ENCODE peak calls at places on chromosomes 13 and 19, in nine cellular contexts. One of them, this sample, is unnamed.

GRCh38 chr19:30719991-30720329 is 347.8 kb downstream of the ZNF536 start:
- DNase-seq in BE2C: peak; percentile 44
- DNase-seq in GM12865: no peak
- DNase-seq in sigmoid colon: no peak
- DNase-seq in choroid plexus epithelial cell: no peak
- DNase-seq in spleen: no peak
- DNase-seq in pancreas: no peak
- DNase-seq in mucosa of descending colon: no peak
- DNase-seq in heart left ventricle: peak; percentile 33
- DNase-seq in this sample: peak; percentile 13

GRCh38 chr13:52711277-52711676 is 28.3 kb downstream of the CNMD start:
- DNase-seq in BE2C: no peak
- DNase-seq in GM12865: no peak
- DNase-seq in sigmoid colon: no peak
- DNase-seq in choroid plexus epithelial cell: no peak
- DNase-seq in spleen: no peak
- DNase-seq in pancreas: no peak
- DNase-seq in mucosa of descending colon: no peak
- DNase-seq in heart left ventricle: no peak
- DNase-seq in this sample: no peak

GRCh38 chr19:6393982-6394412 is 1.0 kb upstream of the GTF2F1 start:
- DNase-seq in BE2C: no peak
- DNase-seq in GM12865: no peak
- DNase-seq in sigmoid colon: no peak
- DNase-seq in choroid plexus epithelial cell: no peak
- DNase-seq in spleen: no peak
- DNase-seq in pancreas: no peak
- DNase-seq in mucosa of descending colon: no peak
- DNase-seq in heart left ventricle: no peak
- DNase-seq in this sample: no peak

GRCh38 chr13:56020425-56020824 is 1120.3 kb upstream of the PRR20A start:
- DNase-seq in BE2C: no peak
- DNase-seq in GM12865: no peak
- DNase-seq in sigmoid colon: no peak
- DNase-seq in choroid plexus epithelial cell: no peak
- DNase-seq in spleen: no peak
- DNase-seq in pancreas: no peak
- DNase-seq in mucosa of descending colon: no peak
- DNase-seq in heart left ventricle: no peak
- DNase-seq in this sample: no peak

GRCh38 chr19:38047048-38047435 is 140.0 kb downstream of the SIPA1L3 start:
- DNase-seq in BE2C: no peak
- DNase-seq in GM12865: peak; percentile 71
- DNase-seq in sigmoid colon: no peak
- DNase-seq in choroid plexus epithelial cell: no peak
- DNase-seq in spleen: no peak
- DNase-seq in pancreas: no peak
- DNase-seq in mucosa of descending colon: no peak
- DNase-seq in heart left ventricle: no peak
- DNase-seq in this sample: no peak

GRCh38 chr19:4267101-4267900 is 11.8 kb upstream of the SHD start:
- DNase-seq in BE2C: peak; percentile 83
- DNase-seq in GM12865: peak; percentile 74
- DNase-seq in sigmoid colon: no peak
- DNase-seq in choroid plexus epithelial cell: peak; percentile 60
- DNase-seq in spleen: peak; percentile 85
- DNase-seq in pancreas: peak; percentile 62
- DNase-seq in mucosa of descending colon: peak; percentile 72
- DNase-seq in heart left ventricle: no peak
- DNase-seq in this sample: peak; percentile 70

GRCh38 chr19:21321996-21322395 is 7.2 kb downstream of the ZNF708 start:
- DNase-seq in BE2C: no peak
- DNase-seq in GM12865: no peak
- DNase-seq in sigmoid colon: no peak
- DNase-seq in choroid plexus epithelial cell: peak; percentile 8
- DNase-seq in spleen: no peak
- DNase-seq in pancreas: no peak
- DNase-seq in mucosa of descending colon: no peak
- DNase-seq in heart left ventricle: no peak
- DNase-seq in this sample: peak; percentile 21

GRCh38 chr13:49217962-49218492 is 2.1 kb upstream of the MLNR start:
- DNase-seq in BE2C: no peak
- DNase-seq in GM12865: no peak
- DNase-seq in sigmoid colon: no peak
- DNase-seq in choroid plexus epithelial cell: no peak
- DNase-seq in spleen: no peak
- DNase-seq in pancreas: no peak
- DNase-seq in mucosa of descending colon: no peak
- DNase-seq in heart left ventricle: no peak
- DNase-seq in this sample: no peak

GRCh38 chr13:21884965-21885567 is 214.2 kb downstream of the FGF9 start:
- DNase-seq in BE2C: no peak
- DNase-seq in GM12865: peak; percentile 56
- DNase-seq in sigmoid colon: no peak
- DNase-seq in choroid plexus epithelial cell: no peak
- DNase-seq in spleen: no peak
- DNase-seq in pancreas: no peak
- DNase-seq in mucosa of descending colon: no peak
- DNase-seq in heart left ventricle: no peak
- DNase-seq in this sample: no peak

GRCh38 chr13:71378992-71379905 is 487.8 kb downstream of the DACH1 start:
- DNase-seq in BE2C: no peak
- DNase-seq in GM12865: no peak
- DNase-seq in sigmoid colon: no peak
- DNase-seq in choroid plexus epithelial cell: peak; percentile 47
- DNase-seq in spleen: no peak
- DNase-seq in pancreas: no peak
- DNase-seq in mucosa of descending colon: no peak
- DNase-seq in heart left ventricle: no peak
- DNase-seq in this sample: peak; percentile 61

GRCh38 chr19:22595422-22595821 is 38.7 kb upstream of the ZNF492 start:
- DNase-seq in BE2C: no peak
- DNase-seq in GM12865: no peak
- DNase-seq in sigmoid colon: no peak
- DNase-seq in choroid plexus epithelial cell: no peak
- DNase-seq in spleen: no peak
- DNase-seq in pancreas: no peak
- DNase-seq in mucosa of descending colon: no peak
- DNase-seq in heart left ventricle: no peak
- DNase-seq in this sample: no peak

GRCh38 chr13:53238241-53238640 is 209.6 kb downstream of the OLFM4 start:
- DNase-seq in BE2C: no peak
- DNase-seq in GM12865: no peak
- DNase-seq in sigmoid colon: no peak
- DNase-seq in choroid plexus epithelial cell: no peak
- DNase-seq in spleen: no peak
- DNase-seq in pancreas: no peak
- DNase-seq in mucosa of descending colon: no peak
- DNase-seq in heart left ventricle: no peak
- DNase-seq in this sample: no peak

GRCh38 chr13:25847145-25847544 is 204.7 kb downstream of the SHISA2 start:
- DNase-seq in BE2C: no peak
- DNase-seq in GM12865: peak; percentile 31
- DNase-seq in sigmoid colon: no peak
- DNase-seq in choroid plexus epithelial cell: no peak
- DNase-seq in spleen: no peak
- DNase-seq in pancreas: no peak
- DNase-seq in mucosa of descending colon: no peak
- DNase-seq in heart left ventricle: no peak
- DNase-seq in this sample: no peak

GRCh38 chr13:49472186-49472585 is 23.6 kb upstream of the PHF11 start:
- DNase-seq in BE2C: no peak
- DNase-seq in GM12865: no peak
- DNase-seq in sigmoid colon: no peak
- DNase-seq in choroid plexus epithelial cell: no peak
- DNase-seq in spleen: no peak
- DNase-seq in pancreas: no peak
- DNase-seq in mucosa of descending colon: no peak
- DNase-seq in heart left ventricle: no peak
- DNase-seq in this sample: no peak

GRCh38 chr13:32587014-32587773 is 942 bp downstream of the PDS5B start:
- DNase-seq in BE2C: peak; percentile 85
- DNase-seq in GM12865: peak; percentile 74
- DNase-seq in sigmoid colon: peak; percentile 89
- DNase-seq in choroid plexus epithelial cell: peak; percentile 76
- DNase-seq in spleen: peak; percentile 92
- DNase-seq in pancreas: peak; percentile 58
- DNase-seq in mucosa of descending colon: peak; percentile 79
- DNase-seq in heart left ventricle: peak; percentile 80
- DNase-seq in this sample: peak; percentile 73

GRCh38 chr19:52646571-52647222 is 8.5 kb upstream of the ZNF83 start:
- DNase-seq in BE2C: no peak
- DNase-seq in GM12865: no peak
- DNase-seq in sigmoid colon: no peak
- DNase-seq in choroid plexus epithelial cell: no peak
- DNase-seq in spleen: no peak
- DNase-seq in pancreas: no peak
- DNase-seq in mucosa of descending colon: no peak
- DNase-seq in heart left ventricle: no peak
- DNase-seq in this sample: no peak

GRCh38 chr19:34778342-34778741 is 5.3 kb upstream of the ZNF599 start:
- DNase-seq in BE2C: no peak
- DNase-seq in GM12865: no peak
- DNase-seq in sigmoid colon: no peak
- DNase-seq in choroid plexus epithelial cell: no peak
- DNase-seq in spleen: no peak
- DNase-seq in pancreas: no peak
- DNase-seq in mucosa of descending colon: no peak
- DNase-seq in heart left ventricle: no peak
- DNase-seq in this sample: no peak

GRCh38 chr19:13022111-13022858 is 27.0 kb downstream of the NFIX start:
- DNase-seq in BE2C: no peak
- DNase-seq in GM12865: peak; percentile 56
- DNase-seq in sigmoid colon: peak; percentile 87
- DNase-seq in choroid plexus epithelial cell: no peak
- DNase-seq in spleen: no peak
- DNase-seq in pancreas: no peak
- DNase-seq in mucosa of descending colon: no peak
- DNase-seq in heart left ventricle: no peak
- DNase-seq in this sample: peak; percentile 51

GRCh38 chr13:112738606-112739005 is 48.8 kb downstream of the ATP11A start:
- DNase-seq in BE2C: no peak
- DNase-seq in GM12865: no peak
- DNase-seq in sigmoid colon: no peak
- DNase-seq in choroid plexus epithelial cell: no peak
- DNase-seq in spleen: peak; percentile 21
- DNase-seq in pancreas: no peak
- DNase-seq in mucosa of descending colon: no peak
- DNase-seq in heart left ventricle: no peak
- DNase-seq in this sample: no peak

GRCh38 chr13:75566658-75567057 is 17.1 kb downstream of the UCHL3 start:
- DNase-seq in BE2C: no peak
- DNase-seq in GM12865: no peak
- DNase-seq in sigmoid colon: no peak
- DNase-seq in choroid plexus epithelial cell: peak; percentile 74
- DNase-seq in spleen: no peak
- DNase-seq in pancreas: no peak
- DNase-seq in mucosa of descending colon: no peak
- DNase-seq in heart left ventricle: no peak
- DNase-seq in this sample: peak; percentile 82
- TF ChIP-seq CTCF in BE2C: peak; percentile 22
- TF ChIP-seq CTCF in GM12865: peak; percentile 14
- TF ChIP-seq CTCF in sigmoid colon: no peak
- TF ChIP-seq CTCF in choroid plexus epithelial cell: peak; percentile 53
- TF ChIP-seq CTCF in spleen: no peak
- TF ChIP-seq CTCF in pancreas: no peak
- TF ChIP-seq CTCF in mucosa of descending colon: no peak
- TF ChIP-seq CTCF in heart left ventricle: no peak
- TF ChIP-seq CTCF in this sample: peak; percentile 37

GRCh38 chr13:57631607-57632275 is at the start of gene PCDH17:
- DNase-seq in BE2C: peak; percentile 75
- DNase-seq in GM12865: no peak
- DNase-seq in sigmoid colon: no peak
- DNase-seq in choroid plexus epithelial cell: peak; percentile 38
- DNase-seq in spleen: peak; percentile 73
- DNase-seq in pancreas: peak; percentile 27
- DNase-seq in mucosa of descending colon: no peak
- DNase-seq in heart left ventricle: peak; percentile 69
- DNase-seq in this sample: peak; percentile 44
- H3K4me3 ChIP-seq in BE2C: peak within 1 kb of the TSS; percentile 86
- H3K4me3 ChIP-seq in GM12865: no peak within 1 kb of the TSS
- H3K4me3 ChIP-seq in sigmoid colon: peak within 1 kb of the TSS; percentile 51
- H3K4me3 ChIP-seq in choroid plexus epithelial cell: peak within 1 kb of the TSS; percentile 50
- H3K4me3 ChIP-seq in spleen: peak within 1 kb of the TSS; percentile 64
- H3K4me3 ChIP-seq in pancreas: peak within 1 kb of the TSS; percentile 47
- H3K4me3 ChIP-seq in mucosa of descending colon: no peak within 1 kb of the TSS
- H3K4me3 ChIP-seq in heart left ventricle: peak within 1 kb of the TSS; percentile 71
- H3K4me3 ChIP-seq in this sample: peak within 1 kb of the TSS; percentile 48

GRCh38 chr13:29885967-29886366 is 35.5 kb upstream of the UBL3 start:
- DNase-seq in BE2C: no peak
- DNase-seq in GM12865: no peak
- DNase-seq in sigmoid colon: no peak
- DNase-seq in choroid plexus epithelial cell: no peak
- DNase-seq in spleen: no peak
- DNase-seq in pancreas: no peak
- DNase-seq in mucosa of descending colon: no peak
- DNase-seq in heart left ventricle: no peak
- DNase-seq in this sample: no peak
- TF ChIP-seq CTCF in BE2C: no peak
- TF ChIP-seq CTCF in GM12865: no peak
- TF ChIP-seq CTCF in sigmoid colon: no peak
- TF ChIP-seq CTCF in choroid plexus epithelial cell: no peak
- TF ChIP-seq CTCF in spleen: no peak
- TF ChIP-seq CTCF in pancreas: no peak
- TF ChIP-seq CTCF in mucosa of descending colon: no peak
- TF ChIP-seq CTCF in heart left ventricle: no peak
- TF ChIP-seq CTCF in this sample: no peak

GRCh38 chr19:1266116-1266817 is 2.9 kb upstream of the CIRBP start:
- DNase-seq in BE2C: peak; percentile 92
- DNase-seq in GM12865: peak; percentile 93
- DNase-seq in sigmoid colon: peak; percentile 94
- DNase-seq in choroid plexus epithelial cell: peak; percentile 80
- DNase-seq in spleen: peak; percentile 98
- DNase-seq in pancreas: peak; percentile 81
- DNase-seq in mucosa of descending colon: peak; percentile 96
- DNase-seq in heart left ventricle: peak; percentile 91
- DNase-seq in this sample: peak; percentile 89

GRCh38 chr19:1267441-1268391 is 1.4 kb upstream of the CIRBP start:
- DNase-seq in BE2C: no peak
- DNase-seq in GM12865: no peak
- DNase-seq in sigmoid colon: peak; percentile 80
- DNase-seq in choroid plexus epithelial cell: peak; percentile 31
- DNase-seq in spleen: peak; percentile 87
- DNase-seq in pancreas: peak; percentile 58
- DNase-seq in mucosa of descending colon: peak; percentile 57
- DNase-seq in heart left ventricle: peak; percentile 42
- DNase-seq in this sample: peak; percentile 16

GRCh38 chr19:1266818-1267440 is 2.2 kb upstream of the CIRBP start:
- DNase-seq in BE2C: peak; percentile 74
- DNase-seq in GM12865: peak; percentile 69
- DNase-seq in sigmoid colon: peak; percentile 88
- DNase-seq in choroid plexus epithelial cell: peak; percentile 54
- DNase-seq in spleen: peak; percentile 97
- DNase-seq in pancreas: peak; percentile 82
- DNase-seq in mucosa of descending colon: peak; percentile 91
- DNase-seq in heart left ventricle: peak; percentile 80
- DNase-seq in this sample: no peak

GRCh38 chr19:1264801-1265610 is 4.1 kb upstream of the CIRBP start:
- DNase-seq in BE2C: peak; percentile 64
- DNase-seq in GM12865: peak; percentile 75
- DNase-seq in sigmoid colon: peak; percentile 93
- DNase-seq in choroid plexus epithelial cell: peak; percentile 84
- DNase-seq in spleen: peak; percentile 88
- DNase-seq in pancreas: peak; percentile 75
- DNase-seq in mucosa of descending colon: peak; percentile 78
- DNase-seq in heart left ventricle: peak; percentile 81
- DNase-seq in this sample: peak; percentile 86

GRCh38 chr19:1265611-1266115 is 3.5 kb upstream of the CIRBP start:
- DNase-seq in BE2C: peak; percentile 68
- DNase-seq in GM12865: no peak
- DNase-seq in sigmoid colon: peak; percentile 92
- DNase-seq in choroid plexus epithelial cell: peak; percentile 35
- DNase-seq in spleen: peak; percentile 92
- DNase-seq in pancreas: peak; percentile 57
- DNase-seq in mucosa of descending colon: peak; percentile 75
- DNase-seq in heart left ventricle: peak; percentile 70
- DNase-seq in this sample: peak; percentile 92
- H3K4me3 ChIP-seq in BE2C: peak overlapping the region; percentile 59
- H3K4me3 ChIP-seq in GM12865: peak overlapping the region; percentile 55
- H3K4me3 ChIP-seq in sigmoid colon: peak overlapping the region; percentile 63
- H3K4me3 ChIP-seq in choroid plexus epithelial cell: peak overlapping the region; percentile 56
- H3K4me3 ChIP-seq in spleen: peak overlapping the region; percentile 47
- H3K4me3 ChIP-seq in pancreas: no peak overlapping the region
- H3K4me3 ChIP-seq in mucosa of descending colon: no peak overlapping the region
- H3K4me3 ChIP-seq in heart left ventricle: peak overlapping the region; percentile 57
- H3K4me3 ChIP-seq in this sample: peak overlapping the region; percentile 22